ENCODE peak calls at places on chromosomes 13 and 19, in five cellular contexts. Y is skeletal muscle cell; V is tibial artery; P is naive thymus-derived CD4-positive, alpha-beta T cell; G is IMR-90. L is an unnamed sample.
A peak's percentile ranks its signal among the peaks of the same experiment; 100 is the strongest.

GRCh38 chr13:106357198-106357597 is 178.3 kb downstream of the EFNB2 start:
- DNase-seq in Y (no peak), V (no peak), P (no peak), G (peak; percentile 23), L (no peak)

GRCh38 chr19:40398417-40399056 is 8.6 kb upstream of the HIPK4 start:
- DNase-seq in Y (no peak), V (no peak), P (peak; percentile 80), G (no peak), L (peak; percentile 81)

GRCh38 chr13:109101550-109102144 is 472.2 kb downstream of the MYO16 start:
- DNase-seq in Y (no peak), V (no peak), P (no peak), G (no peak), L (no peak)

GRCh38 chr19:1133471-1133929 is 29.7 kb downstream of the GPX4 start:
- DNase-seq in Y (no peak), V (no peak), P (peak; percentile 72), G (no peak), L (peak; percentile 65)

GRCh38 chr13:76759877-76760276 is 126.3 kb downstream of the KCTD12 start:
- DNase-seq in Y (no peak), V (no peak), P (no peak), G (peak; percentile 18), L (no peak)

GRCh38 chr19:42076375-42076944 is 494 bp downstream of the ZNF574 start:
- DNase-seq in Y (no peak), V (peak; percentile 73), P (peak; percentile 50), G (no peak), L (peak; percentile 12)

GRCh38 chr19:28424662-28425430 is 788.1 kb downstream of the UQCRFS1 start:
- DNase-seq in Y (no peak), V (no peak), P (no peak), G (no peak), L (no peak)

GRCh38 chr13:107266657-107267056 is 698.7 kb upstream of the ARGLU1 start:
- DNase-seq in Y (no peak), V (no peak), P (no peak), G (no peak), L (no peak)

GRCh38 chr13:26425439-26426358 is 131.8 kb upstream of the WASF3 start:
- DNase-seq in Y (no peak), V (no peak), P (no peak), G (peak; percentile 88), L (no peak)

GRCh38 chr13:89832827-89833226 is 1514.7 kb upstream of the MIR17HG start:
- DNase-seq in Y (no peak), V (no peak), P (no peak), G (peak; percentile 5), L (no peak)

GRCh38 chr19:4811328-4812131 is 20.0 kb downstream of the TICAM1 start:
- DNase-seq in Y (no peak), V (peak; percentile 85), P (peak; percentile 76), G (peak; percentile 45), L (peak; percentile 82)

GRCh38 chr19:4552546-4552819 is 7.0 kb downstream of the SEMA6B start:
- DNase-seq in Y (no peak), V (no peak), P (no peak), G (no peak), L (no peak)

GRCh38 chr19:36973021-36973843 is 57.1 kb downstream of the ZNF568 start:
- DNase-seq in Y (peak; percentile 18), V (peak; percentile 91), P (peak; percentile 65), G (peak; percentile 50), L (peak; percentile 72)

GRCh38 chr13:90594694-90595093 is 752.8 kb upstream of the MIR17HG start:
- DNase-seq in Y (peak; percentile 75), V (no peak), P (no peak), G (peak; percentile 23), L (no peak)

GRCh38 chr19:5961969-5962945 is 15.7 kb downstream of the RANBP3 start:
- DNase-seq in Y (no peak), V (no peak), P (peak; percentile 89), G (peak; percentile 66), L (peak; percentile 65)

GRCh38 chr13:20426766-20427448 is 98.8 kb downstream of the CRYL1 start:
- DNase-seq in Y (no peak), V (no peak), P (no peak), G (peak; percentile 32), L (no peak)

GRCh38 chr19:13835791-13836723 is 40.8 kb downstream of the ZSWIM4 start:
- DNase-seq in Y (no peak), V (peak; percentile 84), P (no peak), G (no peak), L (no peak)

DNA sequence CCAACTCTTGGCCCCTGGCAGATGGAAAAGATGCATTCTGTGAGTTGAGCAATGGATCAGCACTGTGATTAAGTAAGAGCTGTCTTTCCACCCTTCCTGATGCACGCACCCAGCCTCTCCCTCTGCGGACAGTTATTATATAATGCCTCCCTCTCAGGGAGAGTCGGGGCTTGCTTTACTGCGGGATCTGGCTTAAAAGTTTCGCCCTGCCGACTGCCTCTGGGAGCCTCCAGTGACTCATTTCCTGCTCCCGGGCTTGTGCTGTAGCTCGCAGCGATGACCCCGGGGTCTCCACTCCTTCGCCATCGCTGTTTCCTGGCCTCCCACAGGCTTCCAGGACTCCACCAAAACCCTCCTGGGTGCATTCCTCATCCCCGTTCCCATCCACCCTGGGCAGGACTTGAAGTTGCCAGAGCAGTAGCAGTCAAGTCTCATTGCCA is 107.4 kb upstream of the SLC7A1 start:
- DNase-seq in Y (peak; percentile 92), V (peak; percentile 73), P (no peak), G (peak; percentile 69), L (no peak)
- H3K4me3 ChIP-seq in Y (no peak overlapping the region), V (no peak overlapping the region), P (no peak overlapping the region), G (no peak overlapping the region), L (no peak overlapping the region)

DNA sequence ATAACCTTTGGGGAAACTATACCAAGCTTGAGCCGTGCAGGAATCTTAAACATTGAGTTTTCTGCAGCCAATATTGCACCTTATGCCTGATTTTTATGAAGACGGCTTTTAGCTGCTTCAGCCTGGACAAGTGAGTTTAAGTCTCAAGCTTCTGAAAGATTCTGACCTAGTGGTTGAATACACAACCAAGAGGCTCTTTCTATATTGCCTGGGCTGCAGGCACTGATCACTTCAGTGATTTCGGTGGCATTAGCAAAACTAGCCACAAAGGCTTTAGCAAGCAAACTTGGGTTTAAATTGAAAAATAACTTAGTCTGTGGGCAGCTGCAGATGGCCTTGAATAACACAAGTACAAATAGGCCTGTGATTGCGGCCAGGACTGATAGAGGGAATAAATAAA is 29.3 kb upstream of the RFXAP start:
- DNase-seq in Y (no peak), V (no peak), P (no peak), G (no peak), L (no peak)
- H3K4me3 ChIP-seq in Y (no peak overlapping the region), V (no peak overlapping the region), P (no peak overlapping the region), G (no peak overlapping the region), L (no peak overlapping the region)

DNA sequence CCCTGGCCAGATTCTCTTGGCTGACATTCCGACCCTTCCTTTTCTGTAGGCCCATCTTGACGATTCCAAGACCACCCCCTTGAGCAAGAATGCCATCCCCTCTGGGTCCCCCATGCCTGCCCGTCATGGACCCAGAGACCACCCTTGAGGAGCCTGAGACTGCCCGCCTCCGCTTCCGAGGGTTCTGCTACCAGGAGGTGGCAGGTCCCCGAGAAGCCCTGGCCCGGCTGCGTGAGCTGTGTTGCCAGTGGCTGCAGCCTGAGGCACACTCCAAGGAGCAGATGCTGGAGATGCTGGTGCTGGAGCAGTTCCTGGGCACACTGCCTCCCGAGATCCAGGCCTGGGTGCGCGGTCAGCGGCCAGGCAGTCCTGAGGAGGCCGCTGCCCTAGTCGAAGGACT is 978 bp downstream of the ZNF446 start:
- DNase-seq in Y (no peak), V (no peak), P (no peak), G (no peak), L (no peak)
- H3K4me3 ChIP-seq in Y (peak overlapping the region; percentile 67), V (peak overlapping the region; percentile 67), P (no peak overlapping the region), G (no peak overlapping the region), L (no peak overlapping the region)

GRCh38 chr13:67145950-67146349 is 84.2 kb downstream of the PCDH9 start:
- DNase-seq in Y (no peak), V (no peak), P (no peak), G (no peak), L (no peak)
- H3K4me3 ChIP-seq in Y (no peak overlapping the region), V (no peak overlapping the region), P (no peak overlapping the region), G (no peak overlapping the region), L (no peak overlapping the region)

GRCh38 chr19:49364083-49364687 is 508 bp downstream of the DKKL1 start:
- DNase-seq in Y (no peak), V (peak; percentile 71), P (no peak), G (no peak), L (no peak)

GRCh38 chr19:49362048-49362925 is at the start of gene TEAD2:
- DNase-seq in Y (no peak), V (peak; percentile 90), P (peak; percentile 25), G (peak; percentile 47), L (no peak)

GRCh38 chr19:49363265-49364082 is at the start of gene DKKL1:
- DNase-seq in Y (peak; percentile 94), V (peak; percentile 100), P (peak; percentile 67), G (peak; percentile 99), L (peak; percentile 49)

GRCh38 chr19:49361438-49362047 is 673 bp downstream of the TEAD2 start:
- DNase-seq in Y (no peak), V (peak; percentile 91), P (peak; percentile 27), G (peak; percentile 80), L (no peak)

DNA sequence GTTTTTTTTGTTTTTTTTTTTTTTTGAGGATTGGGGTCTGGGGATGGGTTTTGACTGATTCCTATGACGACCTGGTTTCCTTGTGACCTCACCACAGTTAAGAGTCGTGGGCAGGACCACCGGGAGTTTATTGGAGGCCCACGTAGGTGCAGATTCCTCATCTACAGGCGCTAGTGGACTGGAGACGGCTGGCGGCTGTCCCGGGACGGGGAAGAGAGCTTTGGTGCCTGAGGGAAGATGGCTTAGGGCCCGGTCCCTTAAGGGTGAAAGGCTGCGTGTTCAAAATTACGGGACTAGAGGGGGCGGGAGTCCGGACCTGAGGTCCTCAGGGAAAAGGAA is 679 bp upstream of the TEAD2 start:
- DNase-seq in Y (no peak), V (peak; percentile 86), P (peak; percentile 32), G (peak; percentile 45), L (no peak)
- H3K4me3 ChIP-seq in Y (peak overlapping the region; percentile 92), V (peak overlapping the region; percentile 98), P (peak overlapping the region; percentile 47), G (peak overlapping the region; percentile 82), L (peak overlapping the region; percentile 31)

DNA sequence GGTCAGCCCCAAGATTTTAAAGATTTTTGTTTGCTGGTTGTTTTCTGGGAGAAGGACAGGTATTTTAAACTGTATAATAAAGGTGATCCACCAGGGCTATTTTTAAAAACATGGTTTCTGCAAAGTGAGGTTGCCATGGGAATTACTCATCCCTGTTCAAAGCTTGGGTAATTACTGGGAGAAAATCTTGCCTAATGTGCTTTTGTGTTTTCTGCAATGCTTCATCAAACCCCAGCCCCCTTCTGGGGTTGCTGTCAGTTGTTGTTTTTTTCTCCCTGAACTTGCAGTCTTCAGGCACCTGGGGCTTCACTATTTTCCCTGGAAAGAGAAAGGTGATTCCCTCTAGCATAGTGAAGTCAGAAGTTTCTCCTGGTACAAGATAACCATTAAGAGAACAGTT is 277.2 kb downstream of the NALCN start:
- DNase-seq in Y (no peak), V (no peak), P (no peak), G (no peak), L (no peak)
- H3K4me3 ChIP-seq in Y (no peak overlapping the region), V (no peak overlapping the region), P (no peak overlapping the region), G (no peak overlapping the region), L (no peak overlapping the region)

L was measured in CD8-positive, alpha-beta T cell.